ENCODE peak calls at places on chromosome 1, in ten cellular contexts. One of them, this sample, is unnamed.

GRCh38 chr1:234699795-234700665 is 90.1 kb upstream of the IRF2BP2 start:
- DNase-seq in SK-N-MC: no peak
- DNase-seq in sigmoid colon: peak
- DNase-seq in SK-N-SH: peak
- DNase-seq in prostate gland: peak
- DNase-seq in GM23338: no peak
- DNase-seq in stomach: no peak
- DNase-seq in spleen: no peak
- DNase-seq in breast epithelium: peak
- DNase-seq in H1: no peak
- DNase-seq in this sample: no peak

GRCh38 chr1:13228343-13228781 is 2.4 kb upstream of the PRAMEF18 start:
- DNase-seq in SK-N-SH: no peak
- DNase-seq in stomach: peak
- DNase-seq in GM23338: peak
- DNase-seq in breast epithelium: no peak
- DNase-seq in H1: no peak
- DNase-seq in sigmoid colon: no peak
- DNase-seq in SK-N-MC: no peak
- DNase-seq in spleen: peak
- DNase-seq in prostate gland: no peak
- DNase-seq in this sample: no peak

GRCh38 chr1:224828691-224829090 is 100.8 kb upstream of the DNAH14 start:
- DNase-seq in breast epithelium: no peak
- DNase-seq in spleen: no peak
- DNase-seq in prostate gland: no peak
- DNase-seq in SK-N-SH: no peak
- DNase-seq in SK-N-MC: no peak
- DNase-seq in GM23338: no peak
- DNase-seq in sigmoid colon: no peak
- DNase-seq in H1: no peak
- DNase-seq in stomach: no peak
- DNase-seq in this sample: no peak

GRCh38 chr1:51487628-51488027 is 31.4 kb downstream of the EPS15 start:
- DNase-seq in SK-N-MC: no peak
- DNase-seq in SK-N-SH: no peak
- DNase-seq in H1: no peak
- DNase-seq in spleen: no peak
- DNase-seq in GM23338: no peak
- DNase-seq in breast epithelium: no peak
- DNase-seq in sigmoid colon: no peak
- DNase-seq in stomach: no peak
- DNase-seq in prostate gland: no peak
- DNase-seq in this sample: no peak

GRCh38 chr1:174301295-174302077 is 142.2 kb downstream of the RABGAP1L start:
- DNase-seq in SK-N-MC: no peak
- DNase-seq in SK-N-SH: no peak
- DNase-seq in GM23338: peak
- DNase-seq in sigmoid colon: no peak
- DNase-seq in breast epithelium: no peak
- DNase-seq in prostate gland: no peak
- DNase-seq in stomach: no peak
- DNase-seq in H1: no peak
- DNase-seq in spleen: no peak
- DNase-seq in this sample: no peak

GRCh38 chr1:28087614-28088167 is 719 bp downstream of the EYA3 start:
- DNase-seq in SK-N-SH: peak
- DNase-seq in stomach: no peak
- DNase-seq in prostate gland: peak
- DNase-seq in breast epithelium: no peak
- DNase-seq in SK-N-MC: no peak
- DNase-seq in sigmoid colon: no peak
- DNase-seq in GM23338: peak
- DNase-seq in spleen: no peak
- DNase-seq in H1: no peak
- DNase-seq in this sample: peak

GRCh38 chr1:8814870-8815269 is 2.6 kb downstream of the RERE start:
- DNase-seq in breast epithelium: no peak
- DNase-seq in GM23338: peak
- DNase-seq in SK-N-MC: no peak
- DNase-seq in spleen: no peak
- DNase-seq in SK-N-SH: peak
- DNase-seq in H1: no peak
- DNase-seq in prostate gland: no peak
- DNase-seq in stomach: no peak
- DNase-seq in sigmoid colon: no peak
- DNase-seq in this sample: no peak

GRCh38 chr1:27026621-27027574 is 14.2 kb upstream of the TENT5B start:
- DNase-seq in prostate gland: peak
- DNase-seq in breast epithelium: peak
- DNase-seq in stomach: peak
- DNase-seq in H1: peak
- DNase-seq in sigmoid colon: no peak
- DNase-seq in SK-N-MC: peak
- DNase-seq in GM23338: peak
- DNase-seq in spleen: no peak
- DNase-seq in SK-N-SH: no peak
- DNase-seq in this sample: no peak

GRCh38 chr1:85504417-85504816 is 39.5 kb upstream of the DDAH1 start:
- DNase-seq in breast epithelium: no peak
- DNase-seq in SK-N-MC: no peak
- DNase-seq in stomach: no peak
- DNase-seq in spleen: no peak
- DNase-seq in SK-N-SH: no peak
- DNase-seq in sigmoid colon: no peak
- DNase-seq in H1: no peak
- DNase-seq in prostate gland: no peak
- DNase-seq in GM23338: no peak
- DNase-seq in this sample: no peak

GRCh38 chr1:85501355-85501898 is 36.5 kb upstream of the DDAH1 start:
- DNase-seq in GM23338: no peak
- DNase-seq in H1: no peak
- DNase-seq in breast epithelium: no peak
- DNase-seq in spleen: no peak
- DNase-seq in SK-N-MC: no peak
- DNase-seq in SK-N-SH: no peak
- DNase-seq in stomach: no peak
- DNase-seq in prostate gland: no peak
- DNase-seq in sigmoid colon: no peak
- DNase-seq in this sample: no peak

GRCh38 chr1:85496881-85497582 is 32.1 kb upstream of the DDAH1 start:
- DNase-seq in SK-N-SH: no peak
- DNase-seq in H1: no peak
- DNase-seq in SK-N-MC: no peak
- DNase-seq in GM23338: no peak
- DNase-seq in sigmoid colon: no peak
- DNase-seq in prostate gland: no peak
- DNase-seq in stomach: no peak
- DNase-seq in spleen: no peak
- DNase-seq in breast epithelium: no peak
- DNase-seq in this sample: no peak

GRCh38 chr1:85502625-85503083 is 37.7 kb upstream of the DDAH1 start:
- DNase-seq in stomach: peak
- DNase-seq in prostate gland: peak
- DNase-seq in SK-N-MC: peak
- DNase-seq in GM23338: peak
- DNase-seq in SK-N-SH: peak
- DNase-seq in breast epithelium: no peak
- DNase-seq in H1: peak
- DNase-seq in spleen: no peak
- DNase-seq in sigmoid colon: peak
- DNase-seq in this sample: peak

DNA sequence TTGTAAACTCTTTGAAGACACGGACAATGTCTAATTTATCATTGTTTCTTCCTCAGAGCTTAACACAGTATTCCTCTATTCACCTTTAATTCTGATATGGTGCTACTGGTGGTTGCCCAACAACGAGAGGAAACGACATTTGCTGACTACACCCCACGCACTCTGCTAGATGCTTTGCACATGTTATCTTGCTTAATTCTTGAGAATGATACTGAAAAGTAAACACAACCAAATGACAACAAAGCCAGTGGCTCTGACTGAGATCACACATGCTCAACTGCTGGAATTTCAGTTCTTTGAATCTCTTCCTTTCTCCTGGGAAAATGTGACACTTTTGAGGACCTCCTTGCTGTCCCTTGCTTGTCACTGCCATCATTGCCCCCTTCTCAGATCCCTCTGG is 37.2 kb upstream of the DDAH1 start:
- DNase-seq in prostate gland: no peak
- DNase-seq in sigmoid colon: no peak
- DNase-seq in breast epithelium: no peak
- DNase-seq in GM23338: no peak
- DNase-seq in spleen: no peak
- DNase-seq in SK-N-MC: no peak
- DNase-seq in H1: no peak
- DNase-seq in SK-N-SH: no peak
- DNase-seq in stomach: no peak
- DNase-seq in this sample: no peak
- H3K4me3 ChIP-seq in prostate gland: no peak
- H3K4me3 ChIP-seq in sigmoid colon: no peak
- H3K4me3 ChIP-seq in breast epithelium: no peak
- H3K4me3 ChIP-seq in GM23338: no peak
- H3K4me3 ChIP-seq in spleen: no peak
- H3K4me3 ChIP-seq in SK-N-MC: no peak
- H3K4me3 ChIP-seq in H1: no peak
- H3K4me3 ChIP-seq in SK-N-SH: no peak
- H3K4me3 ChIP-seq in stomach: no peak
- H3K4me3 ChIP-seq in this sample: no peak

GRCh38 chr1:160797861-160798273 is 1.9 kb downstream of the LY9 start:
- DNase-seq in sigmoid colon: no peak
- DNase-seq in stomach: peak
- DNase-seq in breast epithelium: no peak
- DNase-seq in H1: no peak
- DNase-seq in spleen: no peak
- DNase-seq in GM23338: no peak
- DNase-seq in SK-N-SH: no peak
- DNase-seq in SK-N-MC: no peak
- DNase-seq in prostate gland: no peak
- DNase-seq in this sample: no peak

GRCh38 chr1:160798439-160798838 is 2.5 kb downstream of the LY9 start:
- DNase-seq in sigmoid colon: no peak
- DNase-seq in SK-N-MC: no peak
- DNase-seq in breast epithelium: no peak
- DNase-seq in prostate gland: no peak
- DNase-seq in H1: no peak
- DNase-seq in spleen: no peak
- DNase-seq in stomach: no peak
- DNase-seq in GM23338: no peak
- DNase-seq in SK-N-SH: no peak
- DNase-seq in this sample: no peak

GRCh38 chr1:160797163-160797797 is 1.3 kb downstream of the LY9 start:
- DNase-seq in stomach: no peak
- DNase-seq in H1: no peak
- DNase-seq in breast epithelium: no peak
- DNase-seq in spleen: no peak
- DNase-seq in sigmoid colon: no peak
- DNase-seq in SK-N-SH: no peak
- DNase-seq in prostate gland: no peak
- DNase-seq in GM23338: no peak
- DNase-seq in SK-N-MC: no peak
- DNase-seq in this sample: no peak

GRCh38 chr1:160794396-160794795 is 1.6 kb upstream of the LY9 start:
- DNase-seq in H1: no peak
- DNase-seq in stomach: no peak
- DNase-seq in SK-N-MC: no peak
- DNase-seq in spleen: no peak
- DNase-seq in breast epithelium: no peak
- DNase-seq in SK-N-SH: no peak
- DNase-seq in prostate gland: no peak
- DNase-seq in GM23338: no peak
- DNase-seq in sigmoid colon: no peak
- DNase-seq in this sample: no peak

GRCh38 chr1:160795951-160796383 is at the start of gene LY9:
- DNase-seq in breast epithelium: no peak
- DNase-seq in SK-N-MC: no peak
- DNase-seq in H1: no peak
- DNase-seq in sigmoid colon: no peak
- DNase-seq in SK-N-SH: no peak
- DNase-seq in spleen: peak
- DNase-seq in GM23338: no peak
- DNase-seq in prostate gland: no peak
- DNase-seq in stomach: peak
- DNase-seq in this sample: peak
- TF ChIP-seq POLR2AphosphoS5 in breast epithelium: no peak
- TF ChIP-seq POLR2AphosphoS5 in SK-N-MC: no peak
- TF ChIP-seq POLR2AphosphoS5 in H1: no peak
- TF ChIP-seq POLR2AphosphoS5 in sigmoid colon: no peak
- TF ChIP-seq POLR2AphosphoS5 in SK-N-SH: no peak
- TF ChIP-seq POLR2AphosphoS5 in spleen: peak
- TF ChIP-seq POLR2AphosphoS5 in GM23338: no peak
- TF ChIP-seq POLR2AphosphoS5 in prostate gland: peak
- TF ChIP-seq POLR2AphosphoS5 in stomach: peak
- TF ChIP-seq POLR2AphosphoS5 in this sample: no peak

GRCh38 chr1:145828368-145829016 is 4.5 kb downstream of the POLR3C start:
- DNase-seq in prostate gland: no peak
- DNase-seq in GM23338: no peak
- DNase-seq in spleen: no peak
- DNase-seq in breast epithelium: no peak
- DNase-seq in H1: no peak
- DNase-seq in sigmoid colon: no peak
- DNase-seq in SK-N-MC: no peak
- DNase-seq in SK-N-SH: no peak
- DNase-seq in stomach: no peak
- DNase-seq in this sample: no peak

GRCh38 chr1:145824499-145824842 is 471 bp downstream of the POLR3C start:
- DNase-seq in prostate gland: no peak
- DNase-seq in H1: no peak
- DNase-seq in GM23338: no peak
- DNase-seq in spleen: no peak
- DNase-seq in SK-N-SH: peak
- DNase-seq in sigmoid colon: no peak
- DNase-seq in breast epithelium: no peak
- DNase-seq in stomach: no peak
- DNase-seq in SK-N-MC: no peak
- DNase-seq in this sample: no peak

GRCh38 chr1:145827966-145828365 is 4.0 kb downstream of the POLR3C start:
- DNase-seq in stomach: no peak
- DNase-seq in SK-N-SH: no peak
- DNase-seq in sigmoid colon: no peak
- DNase-seq in spleen: no peak
- DNase-seq in H1: no peak
- DNase-seq in GM23338: no peak
- DNase-seq in SK-N-MC: no peak
- DNase-seq in prostate gland: no peak
- DNase-seq in breast epithelium: no peak
- DNase-seq in this sample: no peak

GRCh38 chr1:145823565-145824498 is at the start of the genes POLR3C and RNF115:
- DNase-seq in breast epithelium: peak
- DNase-seq in SK-N-SH: peak
- DNase-seq in SK-N-MC: peak
- DNase-seq in spleen: peak
- DNase-seq in prostate gland: peak
- DNase-seq in stomach: peak
- DNase-seq in sigmoid colon: peak
- DNase-seq in GM23338: peak
- DNase-seq in H1: peak
- DNase-seq in this sample: peak

DNA sequence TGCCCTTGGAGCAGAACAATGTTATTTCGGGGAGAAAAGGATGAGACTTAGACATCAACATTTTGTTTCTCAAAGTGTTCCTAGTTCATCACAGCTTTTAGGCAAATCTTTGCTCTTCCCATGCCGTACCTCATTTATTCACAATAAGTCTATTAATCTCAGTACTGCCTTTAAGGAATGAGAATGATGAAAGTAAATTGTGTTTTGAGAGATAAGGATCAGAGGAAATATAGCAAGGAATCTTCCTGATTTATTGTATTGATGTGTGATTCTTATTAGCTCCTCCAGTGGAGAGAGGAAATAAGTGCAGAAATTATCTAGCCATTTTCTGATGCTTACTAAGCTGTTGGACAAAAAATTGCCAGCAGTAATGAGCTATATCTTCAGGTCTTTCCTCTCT is 2.0 kb downstream of the POLR3C start:
- DNase-seq in stomach: no peak
- DNase-seq in SK-N-SH: no peak
- DNase-seq in SK-N-MC: no peak
- DNase-seq in breast epithelium: no peak
- DNase-seq in spleen: no peak
- DNase-seq in prostate gland: no peak
- DNase-seq in sigmoid colon: no peak
- DNase-seq in GM23338: no peak
- DNase-seq in H1: no peak
- DNase-seq in this sample: no peak
- H3K4me3 ChIP-seq in stomach: no peak
- H3K4me3 ChIP-seq in SK-N-SH: peak
- H3K4me3 ChIP-seq in SK-N-MC: no peak
- H3K4me3 ChIP-seq in breast epithelium: no peak
- H3K4me3 ChIP-seq in spleen: no peak
- H3K4me3 ChIP-seq in prostate gland: no peak
- H3K4me3 ChIP-seq in sigmoid colon: no peak
- H3K4me3 ChIP-seq in GM23338: no peak
- H3K4me3 ChIP-seq in H1: no peak
- H3K4me3 ChIP-seq in this sample: no peak

GRCh38 chr1:11786168-11786567 is 19.6 kb downstream of the MTHFR start:
- DNase-seq in SK-N-MC: no peak
- DNase-seq in sigmoid colon: no peak
- DNase-seq in stomach: no peak
- DNase-seq in SK-N-SH: no peak
- DNase-seq in GM23338: no peak
- DNase-seq in spleen: no peak
- DNase-seq in H1: no peak
- DNase-seq in breast epithelium: no peak
- DNase-seq in prostate gland: no peak
- DNase-seq in this sample: no peak
- TF ChIP-seq POLR2AphosphoS5 in SK-N-MC: no peak
- TF ChIP-seq POLR2AphosphoS5 in sigmoid colon: no peak
- TF ChIP-seq POLR2AphosphoS5 in stomach: no peak
- TF ChIP-seq POLR2AphosphoS5 in SK-N-SH: no peak
- TF ChIP-seq POLR2AphosphoS5 in GM23338: no peak
- TF ChIP-seq POLR2AphosphoS5 in spleen: no peak
- TF ChIP-seq POLR2AphosphoS5 in H1: no peak
- TF ChIP-seq POLR2AphosphoS5 in breast epithelium: no peak
- TF ChIP-seq POLR2AphosphoS5 in prostate gland: no peak
- TF ChIP-seq POLR2AphosphoS5 in this sample: no peak